ENCODE peak calls at places on chromosomes 3 and 15, in six cellular contexts. One of them, this sample, is unnamed.

GRCh38 chr3:167675835-167676234 is 22.1 kb upstream of the WDR49 start:
- DNase-seq in dorsolateral prefrontal cortex: no peak
- DNase-seq in tibial nerve: no peak
- DNase-seq in mesothelial cell of epicardium: no peak
- DNase-seq in A549: no peak
- DNase-seq in CD8-positive, alpha-beta T cell: no peak
- DNase-seq in this sample: no peak

GRCh38 chr3:182323898-182324297 is 469.4 kb upstream of the ATP11B start:
- DNase-seq in dorsolateral prefrontal cortex: no peak
- DNase-seq in tibial nerve: no peak
- DNase-seq in mesothelial cell of epicardium: no peak
- DNase-seq in A549: no peak
- DNase-seq in CD8-positive, alpha-beta T cell: no peak
- DNase-seq in this sample: no peak

GRCh38 chr3:190458040-190458439 is 8.3 kb upstream of the TMEM207 start:
- DNase-seq in dorsolateral prefrontal cortex: no peak
- DNase-seq in tibial nerve: no peak
- DNase-seq in mesothelial cell of epicardium: no peak
- DNase-seq in A549: no peak
- DNase-seq in CD8-positive, alpha-beta T cell: no peak
- DNase-seq in this sample: no peak

GRCh38 chr3:183391460-183391859 is 37.0 kb downstream of the MCF2L2 start:
- DNase-seq in dorsolateral prefrontal cortex: no peak
- DNase-seq in tibial nerve: no peak
- DNase-seq in mesothelial cell of epicardium: no peak
- DNase-seq in A549: no peak
- DNase-seq in CD8-positive, alpha-beta T cell: no peak
- DNase-seq in this sample: no peak

GRCh38 chr3:189267981-189268613 is 96.3 kb downstream of the TPRG1 start:
- DNase-seq in dorsolateral prefrontal cortex: no peak
- DNase-seq in tibial nerve: no peak
- DNase-seq in mesothelial cell of epicardium: no peak
- DNase-seq in A549: peak
- DNase-seq in CD8-positive, alpha-beta T cell: no peak
- DNase-seq in this sample: no peak

GRCh38 chr3:71478568-71478967 is 105.0 kb downstream of the FOXP1 start:
- DNase-seq in dorsolateral prefrontal cortex: no peak
- DNase-seq in tibial nerve: no peak
- DNase-seq in mesothelial cell of epicardium: no peak
- DNase-seq in A549: no peak
- DNase-seq in CD8-positive, alpha-beta T cell: no peak
- DNase-seq in this sample: no peak

GRCh38 chr15:91491131-91491950 is 362.2 kb upstream of the SLCO3A1 start:
- DNase-seq in dorsolateral prefrontal cortex: no peak
- DNase-seq in tibial nerve: no peak
- DNase-seq in mesothelial cell of epicardium: no peak
- DNase-seq in A549: no peak
- DNase-seq in CD8-positive, alpha-beta T cell: no peak
- DNase-seq in this sample: peak

GRCh38 chr3:170353485-170353884 is 4.0 kb upstream of the SKIL start:
- DNase-seq in dorsolateral prefrontal cortex: no peak
- DNase-seq in tibial nerve: no peak
- DNase-seq in mesothelial cell of epicardium: no peak
- DNase-seq in A549: no peak
- DNase-seq in CD8-positive, alpha-beta T cell: no peak
- DNase-seq in this sample: no peak

GRCh38 chr3:185709241-185709955 is 115.4 kb downstream of the IGF2BP2 start:
- DNase-seq in dorsolateral prefrontal cortex: no peak
- DNase-seq in tibial nerve: no peak
- DNase-seq in mesothelial cell of epicardium: no peak
- DNase-seq in A549: no peak
- DNase-seq in CD8-positive, alpha-beta T cell: no peak
- DNase-seq in this sample: no peak

GRCh38 chr3:193016437-193016887 is 98.8 kb upstream of the MB21D2 start:
- DNase-seq in dorsolateral prefrontal cortex: no peak
- DNase-seq in tibial nerve: no peak
- DNase-seq in mesothelial cell of epicardium: no peak
- DNase-seq in A549: no peak
- DNase-seq in CD8-positive, alpha-beta T cell: no peak
- DNase-seq in this sample: no peak

GRCh38 chr15:39792025-39792893 is 9.6 kb upstream of the FSIP1 start:
- DNase-seq in dorsolateral prefrontal cortex: no peak
- DNase-seq in tibial nerve: no peak
- DNase-seq in mesothelial cell of epicardium: no peak
- DNase-seq in A549: no peak
- DNase-seq in CD8-positive, alpha-beta T cell: no peak
- DNase-seq in this sample: no peak

GRCh38 chr3:10228248-10228950 is 19.9 kb upstream of the TATDN2 start:
- DNase-seq in dorsolateral prefrontal cortex: no peak
- DNase-seq in tibial nerve: no peak
- DNase-seq in mesothelial cell of epicardium: no peak
- DNase-seq in A549: no peak
- DNase-seq in CD8-positive, alpha-beta T cell: no peak
- DNase-seq in this sample: no peak

GRCh38 chr15:86660012-86660411 is 580.3 kb downstream of the AGBL1 start:
- DNase-seq in dorsolateral prefrontal cortex: no peak
- DNase-seq in tibial nerve: no peak
- DNase-seq in mesothelial cell of epicardium: no peak
- DNase-seq in A549: no peak
- DNase-seq in CD8-positive, alpha-beta T cell: no peak
- DNase-seq in this sample: no peak

GRCh38 chr3:69821133-69821532 is 81.9 kb downstream of the MITF start:
- DNase-seq in dorsolateral prefrontal cortex: peak
- DNase-seq in tibial nerve: no peak
- DNase-seq in mesothelial cell of epicardium: no peak
- DNase-seq in A549: no peak
- DNase-seq in CD8-positive, alpha-beta T cell: no peak
- DNase-seq in this sample: no peak

GRCh38 chr3:108589998-108590323 is 439 bp downstream of the DZIP3 start:
- DNase-seq in dorsolateral prefrontal cortex: no peak
- DNase-seq in tibial nerve: no peak
- DNase-seq in mesothelial cell of epicardium: no peak
- DNase-seq in A549: no peak
- DNase-seq in CD8-positive, alpha-beta T cell: no peak
- DNase-seq in this sample: no peak

GRCh38 chr3:37729119-37729518 is 132.6 kb upstream of the CTDSPL start:
- DNase-seq in dorsolateral prefrontal cortex: no peak
- DNase-seq in tibial nerve: no peak
- DNase-seq in mesothelial cell of epicardium: no peak
- DNase-seq in A549: no peak
- DNase-seq in CD8-positive, alpha-beta T cell: no peak
- DNase-seq in this sample: no peak

GRCh38 chr15:40100133-40100946 is 8.3 kb downstream of the BMF start:
- DNase-seq in dorsolateral prefrontal cortex: no peak
- DNase-seq in tibial nerve: no peak
- DNase-seq in mesothelial cell of epicardium: no peak
- DNase-seq in A549: no peak
- DNase-seq in CD8-positive, alpha-beta T cell: no peak
- DNase-seq in this sample: no peak

GRCh38 chr3:13452490-13453335 is 27.4 kb upstream of the HDAC11 start:
- DNase-seq in dorsolateral prefrontal cortex: peak
- DNase-seq in tibial nerve: peak
- DNase-seq in mesothelial cell of epicardium: no peak
- DNase-seq in A549: peak
- DNase-seq in CD8-positive, alpha-beta T cell: peak
- DNase-seq in this sample: no peak

GRCh38 chr3:157819826-157820517 is 286.2 kb downstream of the SHOX2 start:
- DNase-seq in dorsolateral prefrontal cortex: no peak
- DNase-seq in tibial nerve: no peak
- DNase-seq in mesothelial cell of epicardium: no peak
- DNase-seq in A549: no peak
- DNase-seq in CD8-positive, alpha-beta T cell: no peak
- DNase-seq in this sample: no peak

GRCh38 chr3:16302082-16302631 is 37.1 kb downstream of the OXNAD1 start:
- DNase-seq in dorsolateral prefrontal cortex: no peak
- DNase-seq in tibial nerve: no peak
- DNase-seq in mesothelial cell of epicardium: no peak
- DNase-seq in A549: no peak
- DNase-seq in CD8-positive, alpha-beta T cell: no peak
- DNase-seq in this sample: no peak

GRCh38 chr15:64930778-64931240 is 19.1 kb downstream of the ANKDD1A start:
- DNase-seq in dorsolateral prefrontal cortex: no peak
- DNase-seq in tibial nerve: no peak
- DNase-seq in mesothelial cell of epicardium: no peak
- DNase-seq in A549: no peak
- DNase-seq in CD8-positive, alpha-beta T cell: peak
- DNase-seq in this sample: no peak

GRCh38 chr3:44803298-44803697 is 41.7 kb downstream of the KIF15 start:
- DNase-seq in dorsolateral prefrontal cortex: no peak
- DNase-seq in tibial nerve: no peak
- DNase-seq in mesothelial cell of epicardium: no peak
- DNase-seq in A549: no peak
- DNase-seq in CD8-positive, alpha-beta T cell: no peak
- DNase-seq in this sample: no peak

GRCh38 chr15:46956456-46956855 is 760.8 kb upstream of the SEMA6D start:
- DNase-seq in dorsolateral prefrontal cortex: peak
- DNase-seq in tibial nerve: no peak
- DNase-seq in mesothelial cell of epicardium: no peak
- DNase-seq in A549: no peak
- DNase-seq in CD8-positive, alpha-beta T cell: no peak
- DNase-seq in this sample: no peak

GRCh38 chr3:121491683-121492082 is 54.1 kb downstream of the POLQ start:
- DNase-seq in dorsolateral prefrontal cortex: no peak
- DNase-seq in tibial nerve: no peak
- DNase-seq in mesothelial cell of epicardium: no peak
- DNase-seq in A549: no peak
- DNase-seq in CD8-positive, alpha-beta T cell: no peak
- DNase-seq in this sample: no peak

GRCh38 chr3:142353571-142353970 is 94.3 kb downstream of the XRN1 start:
- DNase-seq in dorsolateral prefrontal cortex: no peak
- DNase-seq in tibial nerve: no peak
- DNase-seq in mesothelial cell of epicardium: no peak
- DNase-seq in A549: no peak
- DNase-seq in CD8-positive, alpha-beta T cell: no peak
- DNase-seq in this sample: no peak

GRCh38 chr3:104273046-104273649 is 1093.6 kb upstream of the ALCAM start:
- DNase-seq in dorsolateral prefrontal cortex: no peak
- DNase-seq in tibial nerve: peak
- DNase-seq in mesothelial cell of epicardium: no peak
- DNase-seq in A549: no peak
- DNase-seq in CD8-positive, alpha-beta T cell: no peak
- DNase-seq in this sample: no peak

GRCh38 chr3:195123196-195123805 is 147.7 kb downstream of the XXYLT1 start:
- DNase-seq in dorsolateral prefrontal cortex: no peak
- DNase-seq in tibial nerve: no peak
- DNase-seq in mesothelial cell of epicardium: no peak
- DNase-seq in A549: no peak
- DNase-seq in CD8-positive, alpha-beta T cell: no peak
- DNase-seq in this sample: no peak

GRCh38 chr15:39172380-39173281 is 408.2 kb upstream of the THBS1 start:
- DNase-seq in dorsolateral prefrontal cortex: peak
- DNase-seq in tibial nerve: no peak
- DNase-seq in mesothelial cell of epicardium: no peak
- DNase-seq in A549: no peak
- DNase-seq in CD8-positive, alpha-beta T cell: no peak
- DNase-seq in this sample: no peak

GRCh38 chr3:18423401-18424212 is 1.5 kb downstream of the SATB1 start:
- DNase-seq in dorsolateral prefrontal cortex: peak
- DNase-seq in tibial nerve: peak
- DNase-seq in mesothelial cell of epicardium: no peak
- DNase-seq in A549: no peak
- DNase-seq in CD8-positive, alpha-beta T cell: peak
- DNase-seq in this sample: peak

GRCh38 chr3:179653106-179653776 is 401 bp downstream of the USP13 start:
- DNase-seq in dorsolateral prefrontal cortex: peak
- DNase-seq in tibial nerve: peak
- DNase-seq in mesothelial cell of epicardium: peak
- DNase-seq in A549: peak
- DNase-seq in CD8-positive, alpha-beta T cell: peak
- DNase-seq in this sample: peak

GRCh38 chr3:179655236-179655635 is 2.4 kb downstream of the USP13 start:
- DNase-seq in dorsolateral prefrontal cortex: no peak
- DNase-seq in tibial nerve: no peak
- DNase-seq in mesothelial cell of epicardium: no peak
- DNase-seq in A549: no peak
- DNase-seq in CD8-positive, alpha-beta T cell: no peak
- DNase-seq in this sample: no peak

GRCh38 chr3:179651687-179652466 is 963 bp upstream of the USP13 start:
- DNase-seq in dorsolateral prefrontal cortex: no peak
- DNase-seq in tibial nerve: no peak
- DNase-seq in mesothelial cell of epicardium: no peak
- DNase-seq in A549: no peak
- DNase-seq in CD8-positive, alpha-beta T cell: no peak
- DNase-seq in this sample: no peak

GRCh38 chr3:179653777-179654117 is 907 bp downstream of the USP13 start:
- DNase-seq in dorsolateral prefrontal cortex: no peak
- DNase-seq in tibial nerve: no peak
- DNase-seq in mesothelial cell of epicardium: no peak
- DNase-seq in A549: peak
- DNase-seq in CD8-positive, alpha-beta T cell: no peak
- DNase-seq in this sample: no peak

GRCh38 chr3:179652467-179653105 is at the start of gene USP13:
- DNase-seq in dorsolateral prefrontal cortex: peak
- DNase-seq in tibial nerve: peak
- DNase-seq in mesothelial cell of epicardium: peak
- DNase-seq in A549: peak
- DNase-seq in CD8-positive, alpha-beta T cell: peak
- DNase-seq in this sample: peak
- TF ChIP-seq CTCF in dorsolateral prefrontal cortex: no peak
- TF ChIP-seq CTCF in tibial nerve: peak
- TF ChIP-seq CTCF in mesothelial cell of epicardium: no peak
- TF ChIP-seq CTCF in A549: peak
- TF ChIP-seq CTCF in CD8-positive, alpha-beta T cell: no peak
- TF ChIP-seq CTCF in this sample: no peak

DNA sequence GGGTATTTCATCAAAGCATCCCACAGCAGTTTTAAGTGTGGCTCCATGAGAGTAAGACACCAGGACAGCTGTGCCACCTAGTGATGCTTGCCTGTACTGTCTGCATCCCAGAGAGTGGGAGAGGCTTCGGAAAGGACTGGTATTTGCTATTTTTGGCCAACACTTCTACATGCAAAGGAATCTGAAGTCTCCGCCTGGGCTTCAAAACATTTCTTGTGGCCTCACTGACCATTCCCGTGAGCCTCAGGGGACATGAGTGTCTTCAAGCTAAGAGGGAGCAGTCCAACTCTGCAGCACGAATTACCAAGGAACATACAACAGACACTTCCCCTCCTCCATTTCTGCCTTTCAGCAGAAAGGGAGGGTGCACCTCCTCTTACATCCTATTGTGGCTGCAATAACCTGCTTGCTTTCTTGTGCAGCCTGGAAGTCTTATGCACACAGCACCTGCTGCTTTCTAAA is 177.5 kb downstream of the RORA start:
- DNase-seq in dorsolateral prefrontal cortex: peak
- DNase-seq in tibial nerve: peak
- DNase-seq in mesothelial cell of epicardium: no peak
- DNase-seq in A549: peak
- DNase-seq in CD8-positive, alpha-beta T cell: no peak
- DNase-seq in this sample: no peak
- TF ChIP-seq CTCF in dorsolateral prefrontal cortex: peak
- TF ChIP-seq CTCF in tibial nerve: no peak
- TF ChIP-seq CTCF in mesothelial cell of epicardium: no peak
- TF ChIP-seq CTCF in A549: peak
- TF ChIP-seq CTCF in CD8-positive, alpha-beta T cell: no peak
- TF ChIP-seq CTCF in this sample: no peak

GRCh38 chr3:197802505-197803459 is 11.7 kb downstream of the LRCH3 start:
- DNase-seq in dorsolateral prefrontal cortex: no peak
- DNase-seq in tibial nerve: no peak
- DNase-seq in mesothelial cell of epicardium: no peak
- DNase-seq in A549: no peak
- DNase-seq in CD8-positive, alpha-beta T cell: no peak
- DNase-seq in this sample: no peak
- TF ChIP-seq CTCF in dorsolateral prefrontal cortex: no peak
- TF ChIP-seq CTCF in tibial nerve: no peak
- TF ChIP-seq CTCF in mesothelial cell of epicardium: no peak
- TF ChIP-seq CTCF in A549: no peak
- TF ChIP-seq CTCF in CD8-positive, alpha-beta T cell: peak
- TF ChIP-seq CTCF in this sample: peak

GRCh38 chr3:128324911-128325592 is 141.6 kb downstream of the DNAJB8 start:
- DNase-seq in dorsolateral prefrontal cortex: no peak
- DNase-seq in tibial nerve: no peak
- DNase-seq in mesothelial cell of epicardium: no peak
- DNase-seq in A549: no peak
- DNase-seq in CD8-positive, alpha-beta T cell: peak
- DNase-seq in this sample: no peak
- TF ChIP-seq CTCF in dorsolateral prefrontal cortex: no peak
- TF ChIP-seq CTCF in tibial nerve: no peak
- TF ChIP-seq CTCF in mesothelial cell of epicardium: no peak
- TF ChIP-seq CTCF in A549: no peak
- TF ChIP-seq CTCF in CD8-positive, alpha-beta T cell: no peak
- TF ChIP-seq CTCF in this sample: no peak